ENCODE peak calls at places on chromosome 3, in four cellular contexts. One of them, this sample, is unnamed.

GRCh38 chr3:33250712-33251111 is 26.5 kb upstream of the FBXL2 start:
- DNase-seq in small intestine: no peak
- DNase-seq in GM23248: no peak
- DNase-seq in adipocyte: peak; percentile 36
- DNase-seq in this sample: no peak

GRCh38 chr3:47000922-47001730 is 21.7 kb downstream of the NBEAL2 start:
- DNase-seq in small intestine: no peak
- DNase-seq in adipocyte: no peak
- DNase-seq in GM23248: no peak
- DNase-seq in this sample: no peak

GRCh38 chr3:69740103-69741021 is 1.1 kb downstream of the MITF start:
- DNase-seq in small intestine: peak; percentile 21
- DNase-seq in GM23248: peak; percentile 24
- DNase-seq in adipocyte: peak; percentile 15
- DNase-seq in this sample: no peak

GRCh38 chr3:40887012-40887411 is 312.3 kb upstream of the CTNNB1 start:
- DNase-seq in GM23248: no peak
- DNase-seq in adipocyte: no peak
- DNase-seq in small intestine: peak; percentile 37
- DNase-seq in this sample: no peak

GRCh38 chr3:32681811-32682210 is 3.2 kb upstream of the CNOT10 start:
- DNase-seq in GM23248: no peak
- DNase-seq in adipocyte: no peak
- DNase-seq in small intestine: peak; percentile 64
- DNase-seq in this sample: no peak

GRCh38 chr3:48402281-48402732 is 27.6 kb downstream of the PLXNB1 start:
- DNase-seq in adipocyte: peak; percentile 89
- DNase-seq in GM23248: peak; percentile 97
- DNase-seq in small intestine: no peak
- DNase-seq in this sample: no peak

GRCh38 chr3:123421353-123422174 is 27.3 kb downstream of the ADCY5 start:
- DNase-seq in small intestine: peak; percentile 51
- DNase-seq in adipocyte: peak; percentile 17
- DNase-seq in GM23248: no peak
- DNase-seq in this sample: no peak

GRCh38 chr3:50523170-50523865 is 19.9 kb upstream of the CACNA2D2 start:
- DNase-seq in small intestine: no peak
- DNase-seq in adipocyte: no peak
- DNase-seq in GM23248: no peak
- DNase-seq in this sample: no peak

GRCh38 chr3:66532160-66532587 is 31.4 kb upstream of the LRIG1 start:
- DNase-seq in small intestine: no peak
- DNase-seq in GM23248: no peak
- DNase-seq in adipocyte: no peak
- DNase-seq in this sample: no peak

GRCh38 chr3:31406901-31407300 is 125.8 kb upstream of the STT3B start:
- DNase-seq in GM23248: no peak
- DNase-seq in small intestine: no peak
- DNase-seq in adipocyte: no peak
- DNase-seq in this sample: no peak

GRCh38 chr3:187667526-187667925 is 2.7 kb downstream of the SST start:
- DNase-seq in adipocyte: no peak
- DNase-seq in GM23248: no peak
- DNase-seq in small intestine: no peak
- DNase-seq in this sample: no peak

GRCh38 chr3:169272533-169272932 is 391.0 kb downstream of the MECOM start:
- DNase-seq in adipocyte: no peak
- DNase-seq in small intestine: peak; percentile 52
- DNase-seq in GM23248: no peak
- DNase-seq in this sample: no peak

GRCh38 chr3:72245183-72245811 is 460.3 kb upstream of the PROK2 start:
- DNase-seq in GM23248: peak; percentile 35
- DNase-seq in adipocyte: no peak
- DNase-seq in small intestine: no peak
- DNase-seq in this sample: no peak

GRCh38 chr3:141680620-141681389 is 57.3 kb upstream of the RNF7 start:
- DNase-seq in small intestine: peak; percentile 19
- DNase-seq in GM23248: peak; percentile 67
- DNase-seq in adipocyte: no peak
- DNase-seq in this sample: no peak

GRCh38 chr3:193853511-193854219 is 260.7 kb downstream of the OPA1 start:
- DNase-seq in adipocyte: no peak
- DNase-seq in GM23248: no peak
- DNase-seq in small intestine: peak; percentile 74
- DNase-seq in this sample: no peak

GRCh38 chr3:172846706-172847105 is 96.2 kb downstream of the ECT2 start:
- DNase-seq in small intestine: no peak
- DNase-seq in GM23248: peak; percentile 22
- DNase-seq in adipocyte: no peak
- DNase-seq in this sample: no peak

GRCh38 chr3:176431073-176431472 is 766.2 kb downstream of the TBL1XR1 start:
- DNase-seq in GM23248: no peak
- DNase-seq in small intestine: no peak
- DNase-seq in adipocyte: no peak
- DNase-seq in this sample: no peak

GRCh38 chr3:48502728-48503168 is 1.2 kb downstream of the SHISA5 start:
- DNase-seq in GM23248: peak; percentile 32
- DNase-seq in adipocyte: no peak
- DNase-seq in small intestine: no peak
- DNase-seq in this sample: no peak

GRCh38 chr3:146195030-146195429 is 34.0 kb upstream of the PLOD2 start:
- DNase-seq in small intestine: no peak
- DNase-seq in adipocyte: no peak
- DNase-seq in GM23248: no peak
- DNase-seq in this sample: no peak

GRCh38 chr3:157122116-157122515 is 37.8 kb downstream of the CCNL1 start:
- DNase-seq in adipocyte: peak; percentile 69
- DNase-seq in GM23248: peak; percentile 76
- DNase-seq in small intestine: peak; percentile 68
- DNase-seq in this sample: no peak

GRCh38 chr3:25497096-25497495 is 69.0 kb downstream of the RARB start:
- DNase-seq in GM23248: no peak
- DNase-seq in adipocyte: no peak
- DNase-seq in small intestine: no peak
- DNase-seq in this sample: no peak
- H3K9me3 ChIP-seq in GM23248: peaks cover 4% of the 10 kb centered on the region
- H3K9me3 ChIP-seq in adipocyte: peaks cover 83% of the 10 kb centered on the region
- H3K9me3 ChIP-seq in small intestine: peaks cover 2% of the 10 kb centered on the region
- H3K9me3 ChIP-seq in this sample: peaks cover 3% of the 10 kb centered on the region

GRCh38 chr3:44722103-44722401 is 7.4 kb upstream of the ZNF501 start:
- DNase-seq in adipocyte: no peak
- DNase-seq in GM23248: peak; percentile 2
- DNase-seq in small intestine: no peak
- DNase-seq in this sample: no peak

GRCh38 chr3:44721231-44722102 is 8.0 kb upstream of the ZNF501 start:
- DNase-seq in GM23248: peak; percentile 26
- DNase-seq in small intestine: no peak
- DNase-seq in adipocyte: no peak
- DNase-seq in this sample: no peak
- H3K9me3 ChIP-seq in GM23248: peaks cover 26% of the 10 kb centered on the region
- H3K9me3 ChIP-seq in small intestine: peaks cover 7% of the 10 kb centered on the region
- H3K9me3 ChIP-seq in adipocyte: peaks cover 100% of the 10 kb centered on the region
- H3K9me3 ChIP-seq in this sample: peaks cover 51% of the 10 kb centered on the region

GRCh38 chr3:93867425-93867824 is 106.3 kb downstream of the PROS1 start:
- DNase-seq in adipocyte: no peak
- DNase-seq in small intestine: no peak
- DNase-seq in GM23248: no peak
- DNase-seq in this sample: no peak
- H3K9me3 ChIP-seq in adipocyte: no peaks in the 10 kb centered on the region
- H3K9me3 ChIP-seq in small intestine: no peaks in the 10 kb centered on the region
- H3K9me3 ChIP-seq in GM23248: no peaks in the 10 kb centered on the region
- H3K9me3 ChIP-seq in this sample: no peaks in the 10 kb centered on the region

GRCh38 chr3:78994174-78995027 is 773.4 kb downstream of the ROBO1 start:
- DNase-seq in small intestine: peak; percentile 4
- DNase-seq in GM23248: no peak
- DNase-seq in adipocyte: peak; percentile 42
- DNase-seq in this sample: no peak
- H3K9me3 ChIP-seq in small intestine: no peaks in the 10 kb centered on the region
- H3K9me3 ChIP-seq in GM23248: no peaks in the 10 kb centered on the region
- H3K9me3 ChIP-seq in adipocyte: peaks cover 11% of the 10 kb centered on the region
- H3K9me3 ChIP-seq in this sample: no peaks in the 10 kb centered on the region

GRCh38 chr3:61081554-61081953 is 169.7 kb downstream of the FHIT start:
- DNase-seq in small intestine: no peak
- DNase-seq in GM23248: no peak
- DNase-seq in adipocyte: no peak
- DNase-seq in this sample: no peak
- H3K9me3 ChIP-seq in small intestine: no peaks in the 10 kb centered on the region
- H3K9me3 ChIP-seq in GM23248: no peaks in the 10 kb centered on the region
- H3K9me3 ChIP-seq in adipocyte: no peaks in the 10 kb centered on the region
- H3K9me3 ChIP-seq in this sample: no peaks in the 10 kb centered on the region

GRCh38 chr3:189446959-189447560 is 184.1 kb upstream of the TP63 start:
- DNase-seq in small intestine: no peak
- DNase-seq in adipocyte: no peak
- DNase-seq in GM23248: no peak
- DNase-seq in this sample: no peak
- H3K9me3 ChIP-seq in small intestine: no peaks in the 10 kb centered on the region
- H3K9me3 ChIP-seq in adipocyte: no peaks in the 10 kb centered on the region
- H3K9me3 ChIP-seq in GM23248: no peaks in the 10 kb centered on the region
- H3K9me3 ChIP-seq in this sample: no peaks in the 10 kb centered on the region